ENCODE peak calls at places on chromosomes 11 and 22, in seven cellular contexts. T is PC-9, H is adrenal gland, O is fibroblast of pulmonary artery, C is astrocyte of the spinal cord, V is cardiac fibroblast, U is spleen. Q is an unnamed sample.

GRCh38 chr11:110497204-110497987 is 67.6 kb downstream of the FDX1 start:
- DNase-seq in U (no peak), H (no peak), V (peak), O (peak), T (no peak), C (no peak), Q (no peak)

GRCh38 chr22:41862160-41862529 is 29.2 kb downstream of the SREBF2 start:
- DNase-seq in U (no peak), V (peak), T (no peak), O (peak), H (no peak), C (peak), Q (no peak)

GRCh38 chr22:46259374-46259773 is 3.8 kb downstream of the PKDREJ start:
- DNase-seq in C (no peak), T (no peak), V (no peak), O (no peak), H (no peak), U (no peak), Q (no peak)

GRCh38 chr11:59754859-59755700 is at the start of gene STX3:
- DNase-seq in U (peak), O (peak), T (peak), H (peak), V (peak), C (peak), Q (peak)

GRCh38 chr11:126542621-126543020 is 187.1 kb downstream of the ST3GAL4 start:
- DNase-seq in U (no peak), H (no peak), T (no peak), C (no peak), O (no peak), V (no peak), Q (no peak)

GRCh38 chr11:1295591-1295990 is 13.8 kb downstream of the TOLLIP start:
- DNase-seq in U (peak), C (no peak), H (peak), T (no peak), V (no peak), O (no peak), Q (no peak)

GRCh38 chr11:47047972-47048371 is 111.4 kb downstream of the CSTPP1 start:
- DNase-seq in T (no peak), U (no peak), V (no peak), O (no peak), C (no peak), H (no peak), Q (no peak)

GRCh38 chr11:3133456-3134217 is 31.5 kb downstream of the OSBPL5 start:
- DNase-seq in C (no peak), O (no peak), T (no peak), U (peak), V (no peak), H (peak), Q (no peak)

GRCh38 chr11:45180888-45181594 is 34.6 kb downstream of the PRDM11 start:
- DNase-seq in H (peak), U (no peak), T (peak), V (peak), C (peak), O (peak), Q (peak)

GRCh38 chr22:37177221-37177620 is 10.8 kb downstream of the C1QTNF6 start:
- DNase-seq in T (no peak), V (no peak), C (no peak), O (no peak), U (peak), H (peak), Q (no peak)

GRCh38 chr22:43554259-43554636 is 142.4 kb downstream of the MPPED1 start:
- DNase-seq in V (no peak), H (no peak), C (no peak), T (no peak), O (no peak), U (no peak), Q (no peak)

GRCh38 chr11:1116666-1117390 is 40.9 kb upstream of the MUC5AC start:
- DNase-seq in H (no peak), O (no peak), V (no peak), T (no peak), U (no peak), C (no peak), Q (no peak)

GRCh38 chr11:60345489-60345888 is 18.4 kb downstream of the MS4A6E start:
- DNase-seq in H (peak), C (no peak), T (no peak), O (no peak), V (no peak), U (peak), Q (no peak)

GRCh38 chr11:11594162-11594561 is 27.6 kb downstream of the GALNT18 start:
- DNase-seq in U (no peak), C (no peak), O (no peak), H (no peak), T (no peak), V (no peak), Q (no peak)

GRCh38 chr22:20584872-20585639 is 77.6 kb downstream of the MED15 start:
- DNase-seq in T (no peak), C (no peak), U (peak), V (no peak), H (no peak), O (no peak), Q (no peak)

GRCh38 chr11:18243783-18244362 is 4.6 kb downstream of the SAA2 start:
- DNase-seq in T (peak), U (no peak), O (peak), C (peak), H (peak), V (peak), Q (peak)

GRCh38 chr22:42388130-42388797 is 43.9 kb downstream of the NFAM1 start:
- DNase-seq in V (no peak), C (no peak), T (peak), O (peak), U (no peak), H (no peak), Q (no peak)

GRCh38 chr11:82682003-82682751 is 51.5 kb downstream of the FAM181B start:
- DNase-seq in C (peak), O (peak), U (no peak), V (peak), T (peak), H (no peak), Q (peak)

GRCh38 chr11:1652778-1653540 is 23.4 kb downstream of the KRTAP5-5 start:
- DNase-seq in U (peak), T (peak), C (peak), V (peak), O (peak), H (peak), Q (peak)

GRCh38 chr11:44145011-44145777 is 49.7 kb downstream of the EXT2 start:
- DNase-seq in O (no peak), H (no peak), U (no peak), V (no peak), C (peak), T (no peak), Q (no peak)

GRCh38 chr11:119533931-119534694 is 111.1 kb upstream of the THY1 start:
- DNase-seq in T (peak), H (peak), C (peak), U (peak), O (peak), V (peak), Q (peak)

GRCh38 chr11:67136156-67136555 is 17.1 kb downstream of the KDM2A start:
- DNase-seq in V (no peak), H (no peak), T (no peak), O (no peak), U (no peak), C (no peak), Q (no peak)

GRCh38 chr11:278001-278951 is at the start of gene NLRP6:
- DNase-seq in U (peak), T (no peak), O (no peak), C (no peak), H (no peak), V (no peak), Q (no peak)

GRCh38 chr11:109236696-109237095 is 185.3 kb upstream of the C11orf87 start:
- DNase-seq in U (no peak), C (no peak), O (peak), H (no peak), V (peak), T (no peak), Q (no peak)

GRCh38 chr11:121723261-121723741 is 270.5 kb upstream of the SORL1-AS1 start:
- DNase-seq in O (peak), C (peak), V (peak), H (no peak), U (no peak), T (no peak), Q (peak)

GRCh38 chr11:96105197-96105895 is 181.4 kb upstream of the MTMR2 start:
- DNase-seq in U (no peak), T (no peak), V (peak), C (peak), H (no peak), O (peak), Q (no peak)

GRCh38 chr11:131354251-131354701 is 16.1 kb upstream of the NTM start:
- DNase-seq in O (no peak), C (peak), U (no peak), T (no peak), V (peak), H (no peak), Q (no peak)

GRCh38 chr22:36221799-36222751 is 17.3 kb downstream of the APOL2 start:
- DNase-seq in U (peak), V (peak), O (peak), H (no peak), T (peak), C (peak), Q (no peak)

GRCh38 chr11:33933607-33934006 is 41.7 kb upstream of the LMO2 start:
- DNase-seq in O (no peak), H (no peak), V (no peak), C (no peak), T (no peak), U (no peak), Q (no peak)

GRCh38 chr11:111913031-111913861 is 712 bp downstream of the HSPB2 start:
- DNase-seq in H (no peak), V (peak), O (no peak), T (no peak), U (no peak), C (no peak), Q (no peak)

GRCh38 chr22:27019827-27020226 is 362.4 kb downstream of the MIAT start:
- DNase-seq in C (no peak), V (no peak), O (no peak), T (no peak), U (no peak), H (no peak), Q (no peak)

GRCh38 chr11:124756753-124757227 is 4.7 kb upstream of the VSIG2 start:
- DNase-seq in U (no peak), T (no peak), H (no peak), O (no peak), V (no peak), C (no peak), Q (no peak)

GRCh38 chr11:2536440-2536989 is 91.7 kb downstream of the KCNQ1 start:
- DNase-seq in C (no peak), T (no peak), O (no peak), U (peak), V (no peak), H (peak), Q (no peak)

GRCh38 chr22:47583959-47584562 is 821.6 kb downstream of the TBC1D22A start:
- DNase-seq in U (no peak), V (no peak), H (no peak), O (no peak), T (no peak), C (peak), Q (no peak)

GRCh38 chr11:63909621-63910506 is 7.1 kb downstream of the RCOR2 start:
- DNase-seq in C (no peak), O (no peak), V (no peak), H (no peak), T (no peak), U (no peak), Q (no peak)

GRCh38 chr11:112412383-112412782 is 151.7 kb upstream of the PLET1 start:
- DNase-seq in T (no peak), V (no peak), U (no peak), C (no peak), O (no peak), H (no peak), Q (no peak)

GRCh38 chr11:9605742-9606141 is 32.3 kb downstream of the WEE1 start:
- DNase-seq in V (no peak), O (no peak), T (no peak), U (no peak), H (no peak), C (no peak), Q (no peak)

GRCh38 chr11:119218141-119218878 is 12.2 kb downstream of the CBL start:
- DNase-seq in H (no peak), C (peak), O (peak), T (peak), V (peak), U (no peak), Q (peak)

GRCh38 chr11:11909727-11910126 is 68.0 kb downstream of the USP47 start:
- DNase-seq in T (no peak), U (no peak), V (peak), C (peak), H (no peak), O (peak), Q (peak)

GRCh38 chr22:24424001-24424900 is 3.1 kb upstream of the ADORA2A start:
- DNase-seq in H (no peak), U (peak), T (peak), O (no peak), C (no peak), V (no peak), Q (no peak)

GRCh38 chr22:24424901-24425775 is 2.3 kb upstream of the ADORA2A start:
- DNase-seq in O (no peak), U (no peak), V (no peak), T (no peak), C (no peak), H (no peak), Q (no peak)

GRCh38 chr22:24421428-24421931 is 5.9 kb upstream of the ADORA2A start:
- DNase-seq in H (no peak), T (no peak), C (no peak), U (no peak), V (no peak), O (no peak), Q (no peak)

GRCh38 chr22:24422078-24422665 is 5.2 kb upstream of the ADORA2A start:
- DNase-seq in V (no peak), O (no peak), C (no peak), U (no peak), H (no peak), T (no peak), Q (no peak)

GRCh38 chr22:24423519-24424000 is 3.8 kb upstream of the ADORA2A start:
- DNase-seq in U (peak), C (no peak), H (no peak), V (peak), T (peak), O (no peak), Q (no peak)
- H3K4me3 ChIP-seq in U (peak), C (peak), H (no peak), V (peak), T (peak), O (peak), Q (peak)

DNA sequence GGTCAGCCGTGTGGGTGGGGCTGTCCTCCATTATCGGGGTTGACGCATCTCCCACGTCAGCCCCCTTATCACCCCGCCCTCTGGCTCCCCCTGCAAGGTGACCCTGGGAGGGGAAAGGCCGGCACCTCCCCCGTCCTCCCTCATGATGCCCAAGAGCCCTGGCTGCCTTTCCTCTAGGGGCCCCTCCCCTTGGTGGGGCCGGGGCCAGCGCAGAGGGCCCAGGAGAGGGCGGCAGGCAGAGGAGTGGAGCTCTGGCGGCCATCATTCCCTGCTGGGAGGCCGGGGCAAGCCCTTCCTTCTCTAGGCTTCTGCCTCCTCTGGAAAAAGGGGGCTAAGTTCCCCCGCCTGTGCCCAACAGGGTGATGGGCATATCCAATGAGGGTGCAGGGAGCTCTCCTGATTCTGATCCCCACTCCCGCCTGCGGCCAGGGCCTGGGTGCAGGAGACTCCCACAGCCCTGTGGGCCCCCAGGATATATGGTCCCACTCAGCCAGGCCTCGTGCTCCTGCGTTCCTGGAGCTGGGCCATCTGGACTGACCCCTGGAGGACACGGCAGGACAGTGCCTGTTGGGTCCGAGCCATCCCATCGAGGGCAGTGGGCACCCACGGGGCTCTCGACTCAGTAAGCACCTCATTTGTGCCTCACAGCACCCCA is 12.3 kb downstream of the MYRF start:
- DNase-seq in H (no peak), T (no peak), V (peak), O (peak), U (no peak), C (no peak), Q (no peak)
- TF ChIP-seq CTCF in H (no peak), T (no peak), V (no peak), O (no peak), U (no peak), C (no peak), Q (no peak)

GRCh38 chr11:94588366-94588952 is 21.3 kb downstream of the PIWIL4 start:
- DNase-seq in O (no peak), U (no peak), C (no peak), H (no peak), T (peak), V (no peak), Q (no peak)

GRCh38 chr11:94583885-94584500 is 16.8 kb downstream of the PIWIL4 start:
- DNase-seq in H (no peak), C (no peak), V (no peak), T (no peak), O (peak), U (no peak), Q (peak)

GRCh38 chr11:94586978-94587377 is 19.8 kb downstream of the PIWIL4 start:
- DNase-seq in T (no peak), H (no peak), C (no peak), V (no peak), O (no peak), U (no peak), Q (no peak)

GRCh38 chr11:94585375-94585774 is 18.2 kb downstream of the PIWIL4 start:
- DNase-seq in T (no peak), C (no peak), U (no peak), O (no peak), H (no peak), V (no peak), Q (no peak)

GRCh38 chr11:94586546-94586945 is 19.4 kb downstream of the PIWIL4 start:
- DNase-seq in O (no peak), U (no peak), H (no peak), C (no peak), T (no peak), V (no peak), Q (no peak)
- H3K4me3 ChIP-seq in O (no peak), U (no peak), H (no peak), C (no peak), T (no peak), V (no peak), Q (no peak)

GRCh38 chr11:117876049-117876340 is 463 bp downstream of the FXYD6 start:
- DNase-seq in T (no peak), H (no peak), U (no peak), O (no peak), V (no peak), C (no peak), Q (no peak)

GRCh38 chr11:117876341-117877119 is at the start of gene FXYD6:
- DNase-seq in U (peak), O (no peak), V (peak), C (peak), H (peak), T (no peak), Q (peak)

GRCh38 chr11:117875397-117876048 is 935 bp downstream of the FXYD6 start:
- DNase-seq in T (no peak), V (no peak), O (no peak), U (no peak), H (no peak), C (no peak), Q (no peak)

GRCh38 chr11:117878314-117878938 is 2.0 kb upstream of the FXYD6 start:
- DNase-seq in U (no peak), T (no peak), H (no peak), C (no peak), O (no peak), V (no peak), Q (no peak)

DNA sequence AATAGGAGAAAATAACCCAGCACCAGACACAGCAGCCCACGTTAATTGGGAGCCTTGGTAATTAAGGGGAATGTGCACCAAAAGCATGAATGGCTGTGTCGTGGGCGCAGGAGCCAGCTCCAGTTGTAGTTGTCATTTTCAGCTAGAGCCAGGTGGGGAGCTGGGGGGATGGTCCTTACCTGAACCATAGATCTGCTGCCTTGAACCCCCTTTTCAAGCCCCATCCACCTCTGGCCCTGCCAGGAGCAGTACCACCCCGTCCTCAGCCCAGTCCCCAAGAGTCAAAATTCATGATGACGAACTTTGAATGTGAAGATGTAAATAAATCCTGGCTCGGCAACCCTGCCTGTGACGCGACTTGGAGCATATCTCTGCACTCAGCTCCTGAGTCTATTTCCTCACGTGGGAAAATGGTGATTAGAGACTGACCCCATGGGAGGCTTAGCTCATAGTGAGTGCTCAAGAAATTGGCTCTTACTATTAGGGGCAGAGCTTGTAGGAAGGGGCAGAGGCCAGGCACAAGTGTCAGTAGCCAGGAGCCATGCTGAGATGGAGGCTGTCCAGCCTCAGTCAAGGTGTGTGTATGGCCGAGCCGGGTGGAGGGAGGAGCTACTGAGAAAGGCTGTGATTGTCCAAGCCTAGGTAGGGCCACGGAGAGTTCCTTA is 794 bp upstream of the FXYD6 start:
- DNase-seq in U (no peak), V (peak), C (no peak), O (no peak), H (no peak), T (no peak), Q (no peak)
- TF ChIP-seq CTCF in U (no peak), V (no peak), C (no peak), O (no peak), H (no peak), T (no peak), Q (no peak)

GRCh38 chr11:78228467-78228866 is 39.7 kb downstream of the USP35 start:
- DNase-seq in V (peak), C (peak), T (peak), U (no peak), H (no peak), O (peak), Q (no peak)

GRCh38 chr11:78230161-78230877 is 41.6 kb downstream of the USP35 start:
- DNase-seq in T (no peak), O (no peak), V (peak), U (no peak), C (no peak), H (no peak), Q (no peak)

GRCh38 chr11:78234006-78234405 is 45.3 kb downstream of the USP35 start:
- DNase-seq in H (no peak), T (no peak), O (no peak), U (no peak), C (no peak), V (no peak), Q (no peak)

GRCh38 chr11:78229106-78229505 is 40.4 kb downstream of the USP35 start:
- DNase-seq in O (no peak), U (no peak), T (no peak), C (no peak), H (no peak), V (no peak), Q (no peak)

GRCh38 chr11:78231962-78232459 is 43.3 kb downstream of the USP35 start:
- DNase-seq in C (peak), O (peak), V (peak), U (no peak), H (peak), T (no peak), Q (peak)
- H3K4me3 ChIP-seq in C (no peak), O (no peak), V (no peak), U (no peak), H (no peak), T (no peak), Q (no peak)

GRCh38 chr11:70503878-70504240 is 105.5 kb downstream of the CTTN start:
- DNase-seq in V (no peak), T (no peak), C (no peak), U (peak), O (no peak), H (no peak), Q (no peak)
- TF ChIP-seq CTCF in V (no peak), T (peak), C (peak), U (no peak), O (no peak), H (no peak), Q (no peak)

Q was measured in foreskin fibroblast.